ENCODE peak calls at places on chromosome 3, in four cellular contexts. One of them, this sample, is unnamed.

GRCh38 chr3:193768069-193768391 is 175.0 kb downstream of the OPA1 start:
- DNase-seq in cardiac muscle cell: no peak
- DNase-seq in mesendoderm: no peak
- DNase-seq in SJSA1: no peak
- DNase-seq in this sample: no peak

GRCh38 chr3:171058873-171059603 is 32.5 kb upstream of the SLC2A2 start:
- DNase-seq in SJSA1: no peak
- DNase-seq in mesendoderm: no peak
- DNase-seq in cardiac muscle cell: no peak
- DNase-seq in this sample: no peak

GRCh38 chr3:37668431-37668830 is 193.2 kb upstream of the CTDSPL start:
- DNase-seq in mesendoderm: no peak
- DNase-seq in SJSA1: no peak
- DNase-seq in cardiac muscle cell: no peak
- DNase-seq in this sample: no peak

GRCh38 chr3:57097536-57097935 is 37.1 kb downstream of the SPATA12 start:
- DNase-seq in mesendoderm: no peak
- DNase-seq in cardiac muscle cell: no peak
- DNase-seq in SJSA1: no peak
- DNase-seq in this sample: no peak

GRCh38 chr3:177401375-177401774 is 204.1 kb upstream of the TBL1XR1 start:
- DNase-seq in mesendoderm: no peak
- DNase-seq in cardiac muscle cell: no peak
- DNase-seq in SJSA1: no peak
- DNase-seq in this sample: no peak

GRCh38 chr3:18580268-18580667 is 155.1 kb upstream of the SATB1 start:
- DNase-seq in SJSA1: no peak
- DNase-seq in mesendoderm: no peak
- DNase-seq in cardiac muscle cell: peak
- DNase-seq in this sample: no peak

GRCh38 chr3:39065197-39065596 is 13.4 kb downstream of the WDR48 start:
- DNase-seq in mesendoderm: peak
- DNase-seq in SJSA1: peak
- DNase-seq in cardiac muscle cell: peak
- DNase-seq in this sample: peak

GRCh38 chr3:142577701-142578308 is 728 bp downstream of the ATR start:
- DNase-seq in cardiac muscle cell: no peak
- DNase-seq in mesendoderm: peak
- DNase-seq in SJSA1: peak
- DNase-seq in this sample: no peak

GRCh38 chr3:129184396-129184656 is 630 bp upstream of the CNBP start:
- DNase-seq in SJSA1: no peak
- DNase-seq in mesendoderm: no peak
- DNase-seq in cardiac muscle cell: peak
- DNase-seq in this sample: peak

GRCh38 chr3:111072016-111072891 is 638 bp downstream of the NECTIN3 start:
- DNase-seq in mesendoderm: no peak
- DNase-seq in cardiac muscle cell: peak
- DNase-seq in SJSA1: peak
- DNase-seq in this sample: peak

GRCh38 chr3:65946438-65946837 is 92.3 kb downstream of the MAGI1 start:
- DNase-seq in mesendoderm: no peak
- DNase-seq in cardiac muscle cell: no peak
- DNase-seq in SJSA1: no peak
- DNase-seq in this sample: peak

GRCh38 chr3:57556459-57557087 is 499 bp downstream of the PDE12 start:
- DNase-seq in mesendoderm: no peak
- DNase-seq in SJSA1: no peak
- DNase-seq in cardiac muscle cell: peak
- DNase-seq in this sample: peak

GRCh38 chr3:50156991-50157493 is 1.9 kb downstream of the SEMA3F start:
- DNase-seq in mesendoderm: no peak
- DNase-seq in SJSA1: no peak
- DNase-seq in cardiac muscle cell: no peak
- DNase-seq in this sample: no peak

GRCh38 chr3:55160241-55160877 is 232.5 kb upstream of the LRTM1 start:
- DNase-seq in SJSA1: peak
- DNase-seq in cardiac muscle cell: no peak
- DNase-seq in mesendoderm: peak
- DNase-seq in this sample: no peak

GRCh38 chr3:141792495-141792894 is 29.3 kb downstream of the GRK7 start:
- DNase-seq in mesendoderm: no peak
- DNase-seq in SJSA1: no peak
- DNase-seq in cardiac muscle cell: no peak
- DNase-seq in this sample: no peak

This sample was measured in Calu3.